ENCODE peak calls at places on chromosomes 12 and 14, in four cellular contexts. O is left colon; M is activated T-helper 9 cell treated with anti-CD3 and anti-CD28 coated beads, Interleukin-2, amount 50 U/mL, for 16 hours; U is WTC11. E is an unnamed sample.

GRCh38 chr12:57278465-57279453 is 27.8 kb upstream of the STAC3 start:
- DNase-seq in O (no peak), U (no peak), M (no peak), E (no peak)

GRCh38 chr12:46942579-46942978 is 116.8 kb upstream of the SLC38A4 start:
- DNase-seq in U (no peak), O (no peak), M (no peak), E (no peak)

GRCh38 chr12:38142974-38143373 is 173.6 kb upstream of the ALG10B start:
- DNase-seq in O (no peak), M (no peak), U (no peak), E (no peak)

GRCh38 chr14:105865904-105866840 is 339.8 kb downstream of the TMEM121 start:
- DNase-seq in O (no peak), M (no peak), U (peak; percentile 3), E (no peak)

GRCh38 chr12:124680863-124681778 is 113.7 kb upstream of the NCOR2 start:
- DNase-seq in O (no peak), U (peak; percentile 39), M (no peak), E (no peak)

GRCh38 chr12:32264995-32265394 is 134.4 kb upstream of the FGD4 start:
- DNase-seq in O (no peak), U (no peak), M (no peak), E (no peak)

GRCh38 chr12:11649413-11650278 is at the start of gene ETV6:
- DNase-seq in M (peak; percentile 63), U (peak; percentile 48), O (peak; percentile 79), E (peak; percentile 81)

GRCh38 chr14:76706811-76707210 is 54.5 kb upstream of the VASH1 start:
- DNase-seq in M (no peak), U (no peak), O (no peak), E (no peak)

GRCh38 chr14:91845652-91846051 is 21.7 kb downstream of the TC2N start:
- DNase-seq in O (no peak), M (no peak), U (no peak), E (no peak)

E was measured in transverse colon.